ENCODE peak calls at places on chromosome 11, in four cellular contexts. A is H1, Z is mammary epithelial cell, T is PC-3. E is an unnamed sample.

GRCh38 chr11:34468209-34468841 is 29.6 kb downstream of the CAT start:
- DNase-seq in A (peak), Z (peak), T (peak), E (peak)

GRCh38 chr11:21806982-21807749 is 385.7 kb upstream of the ANO5 start:
- DNase-seq in A (no peak), Z (no peak), T (no peak), E (no peak)

GRCh38 chr11:88363566-88364169 is 26.1 kb upstream of the CTSC start:
- DNase-seq in A (no peak), Z (peak), T (peak), E (no peak)

GRCh38 chr11:119396835-119397234 is 15.3 kb upstream of the USP2 start:
- DNase-seq in A (no peak), Z (no peak), T (no peak), E (no peak)

GRCh38 chr11:8290122-8290810 is 26.6 kb upstream of the LMO1 start:
- DNase-seq in A (no peak), Z (no peak), T (no peak), E (no peak)

GRCh38 chr11:69492201-69492991 is 10.9 kb downstream of the LINC01488 start:
- DNase-seq in A (no peak), Z (no peak), T (no peak), E (no peak)

GRCh38 chr11:109668973-109669634 is 247.1 kb downstream of the C11orf87 start:
- DNase-seq in A (no peak), Z (peak), T (no peak), E (no peak)

GRCh38 chr11:121775276-121775675 is 322.5 kb upstream of the SORL1-AS1 start:
- DNase-seq in A (no peak), Z (no peak), T (no peak), E (no peak)

GRCh38 chr11:15883349-15883961 is 472.9 kb downstream of the SOX6 start:
- DNase-seq in A (no peak), Z (no peak), T (no peak), E (no peak)

GRCh38 chr11:6681949-6682348 is 1.2 kb downstream of the MRPL17 start:
- DNase-seq in A (no peak), Z (peak), T (peak), E (no peak)

GRCh38 chr11:85602551-85603218 is 24.5 kb downstream of the DLG2 start:
- DNase-seq in A (no peak), Z (no peak), T (no peak), E (no peak)

GRCh38 chr11:69425444-69425843 is 56.0 kb upstream of the LINC01488 start:
- DNase-seq in A (no peak), Z (no peak), T (no peak), E (no peak)

GRCh38 chr11:122733301-122733686 is 77.8 kb downstream of the UBASH3B start:
- DNase-seq in A (no peak), Z (no peak), T (peak), E (no peak)

GRCh38 chr11:103359221-103359620 is 250.0 kb downstream of the DYNC2H1 start:
- DNase-seq in A (no peak), Z (no peak), T (no peak), E (no peak)

GRCh38 chr11:131858495-131858894 is 488.1 kb downstream of the NTM start:
- DNase-seq in A (no peak), Z (no peak), T (no peak), E (no peak)

GRCh38 chr11:44424841-44425240 is 114.9 kb upstream of the ALX4 start:
- DNase-seq in A (no peak), Z (peak), T (peak), E (no peak)

GRCh38 chr11:24145411-24145810 is 351.4 kb upstream of the LUZP2 start:
- DNase-seq in A (no peak), Z (no peak), T (no peak), E (no peak)

GRCh38 chr11:77474509-77475070 is 696 bp upstream of the PAK1 start:
- DNase-seq in A (no peak), Z (no peak), T (no peak), E (no peak)

GRCh38 chr11:2995091-2995561 is 3.0 kb upstream of the NAP1L4 start:
- DNase-seq in A (no peak), Z (no peak), T (no peak), E (no peak)

GRCh38 chr11:18394928-18395734 is 768 bp downstream of the LDHA start:
- DNase-seq in A (no peak), Z (peak), T (no peak), E (peak)

GRCh38 chr11:118924591-118925585 is 838 bp downstream of the BCL9L start:
- DNase-seq in A (no peak), Z (peak), T (peak), E (peak)

GRCh38 chr11:128328955-128329551 is 258.3 kb downstream of the ETS1 start:
- DNase-seq in A (no peak), Z (no peak), T (no peak), E (no peak)

GRCh38 chr11:114478768-114479167 is 39.5 kb downstream of the REXO2 start:
- DNase-seq in A (no peak), Z (peak), T (peak), E (no peak)

GRCh38 chr11:107359701-107360100 is 97.9 kb downstream of the CWF19L2 start:
- DNase-seq in A (no peak), Z (no peak), T (peak), E (no peak)

GRCh38 chr11:25981998-25982397 is 349.9 kb upstream of the ANO3 start:
- DNase-seq in A (no peak), Z (peak), T (peak), E (peak)

GRCh38 chr11:6812391-6813005 is 13.0 kb upstream of the OR6A2 start:
- DNase-seq in A (no peak), Z (peak), T (peak), E (peak)

GRCh38 chr11:61129608-61130523 is 27.6 kb downstream of the CD5 start:
- DNase-seq in A (peak), Z (peak), T (peak), E (peak)

GRCh38 chr11:116558504-116559252 is 214.1 kb downstream of the BUD13 start:
- DNase-seq in A (no peak), Z (no peak), T (peak), E (no peak)

GRCh38 chr11:134024420-134025085 is 44.3 kb upstream of the JAM3 start:
- DNase-seq in A (no peak), Z (peak), T (peak), E (peak)

GRCh38 chr11:43034341-43034740 is 277.5 kb upstream of the API5 start:
- DNase-seq in A (no peak), Z (no peak), T (no peak), E (no peak)

GRCh38 chr11:28632338-28632737 is 524.1 kb downstream of the METTL15 start:
- DNase-seq in A (no peak), Z (peak), T (peak), E (no peak)

GRCh38 chr11:88179141-88179540 is 3.9 kb upstream of the RAB38 start:
- DNase-seq in A (no peak), Z (peak), T (peak), E (no peak)

GRCh38 chr11:61151545-61152252 is 9.5 kb downstream of the VPS37C start:
- DNase-seq in A (no peak), Z (no peak), T (no peak), E (no peak)

GRCh38 chr11:44243633-44244343 is 66.2 kb downstream of the ALX4 start:
- DNase-seq in A (peak), Z (no peak), T (no peak), E (no peak)

GRCh38 chr11:7490054-7490453 is 4.7 kb downstream of the OLFML1 start:
- DNase-seq in A (no peak), Z (peak), T (peak), E (no peak)

GRCh38 chr11:117972589-117973445 is 13.4 kb upstream of the IL10RA start:
- DNase-seq in A (no peak), Z (no peak), T (peak), E (no peak)

GRCh38 chr11:12725047-12725862 is 51.0 kb downstream of the TEAD1 start:
- DNase-seq in A (no peak), Z (no peak), T (peak), E (no peak)

GRCh38 chr11:12723410-12724297 is 49.4 kb downstream of the TEAD1 start:
- DNase-seq in A (no peak), Z (peak), T (peak), E (no peak)

GRCh38 chr11:12725863-12726666 is 51.8 kb downstream of the TEAD1 start:
- DNase-seq in A (no peak), Z (peak), T (peak), E (no peak)

GRCh38 chr11:12721816-12722604 is 47.8 kb downstream of the TEAD1 start:
- DNase-seq in A (no peak), Z (no peak), T (peak), E (no peak)

GRCh38 chr11:12724301-12725046 is 50.3 kb downstream of the TEAD1 start:
- DNase-seq in A (peak), Z (peak), T (peak), E (no peak)
- H3K4me3 ChIP-seq in A (no peak), Z (peak), T (peak), E (no peak)

GRCh38 chr11:14305649-14306048 is 53.3 kb downstream of the RRAS2 start:
- DNase-seq in A (no peak), Z (no peak), T (no peak), E (no peak)

GRCh38 chr11:14304601-14305000 is 54.4 kb downstream of the RRAS2 start:
- DNase-seq in A (no peak), Z (no peak), T (no peak), E (no peak)

GRCh38 chr11:14300661-14301304 is 58.2 kb downstream of the RRAS2 start:
- DNase-seq in A (peak), Z (peak), T (peak), E (peak)

DNA sequence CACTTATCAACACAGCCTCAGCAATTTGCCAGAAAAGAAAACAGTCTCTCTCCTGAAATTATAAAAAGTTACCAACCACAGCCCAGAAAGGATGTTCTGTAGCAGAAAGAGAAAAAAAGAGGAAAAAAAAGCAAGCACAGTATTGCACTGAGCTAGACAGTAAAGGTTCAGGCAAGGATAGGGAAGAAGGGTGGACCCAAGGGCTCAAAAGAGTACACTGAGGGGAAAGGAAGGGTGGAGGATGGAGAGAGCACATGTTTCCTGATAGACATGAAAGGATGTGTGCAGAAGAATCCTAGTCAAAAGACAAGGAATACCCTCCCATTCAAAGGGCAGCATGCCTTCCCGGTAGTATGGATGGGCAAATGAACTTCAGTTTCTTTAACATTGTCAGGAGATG is 59.1 kb downstream of the RRAS2 start:
- DNase-seq in A (no peak), Z (no peak), T (no peak), E (no peak)
- H3K9ac ChIP-seq in A (no peak), Z (no peak), T (no peak), E (no peak)

DNA sequence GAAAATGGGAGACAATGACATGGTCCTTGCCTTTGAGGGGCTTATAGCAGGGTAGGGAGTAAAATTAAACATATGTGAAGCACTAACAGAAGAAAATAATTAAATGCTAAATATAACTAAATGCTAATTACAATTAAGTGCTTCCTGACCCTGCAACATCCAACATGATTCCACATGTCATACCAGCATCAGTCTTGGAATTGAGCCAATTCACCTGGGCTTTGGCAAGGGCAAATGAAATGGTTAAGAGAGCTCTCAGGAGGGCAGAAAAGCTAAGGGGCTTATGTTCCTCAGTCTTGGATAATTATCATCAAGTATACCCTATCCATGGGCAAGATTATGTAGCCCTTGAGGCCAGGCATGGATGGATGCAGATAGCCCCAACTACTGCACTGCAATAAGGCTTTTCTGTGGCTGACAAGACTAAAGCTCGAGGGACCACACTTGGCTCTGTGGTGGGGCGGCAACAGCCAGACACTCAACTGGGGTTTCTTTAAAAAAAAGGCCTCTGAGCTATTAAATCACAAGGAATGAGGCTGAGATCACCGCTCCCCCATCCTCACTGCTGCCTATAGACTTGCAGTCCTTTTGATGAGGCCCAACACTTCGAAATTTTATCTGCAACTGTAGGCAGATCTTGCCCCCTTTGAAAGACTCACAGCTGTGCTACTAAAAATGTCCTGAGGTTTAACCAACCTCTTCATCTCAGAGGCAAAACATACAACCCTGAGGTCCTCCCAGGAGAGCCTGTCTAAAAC is 39.0 kb downstream of the IL18BP start:
- DNase-seq in A (no peak), Z (peak), T (no peak), E (peak)
- H3K4me3 ChIP-seq in A (no peak), Z (no peak), T (no peak), E (peak)

DNA sequence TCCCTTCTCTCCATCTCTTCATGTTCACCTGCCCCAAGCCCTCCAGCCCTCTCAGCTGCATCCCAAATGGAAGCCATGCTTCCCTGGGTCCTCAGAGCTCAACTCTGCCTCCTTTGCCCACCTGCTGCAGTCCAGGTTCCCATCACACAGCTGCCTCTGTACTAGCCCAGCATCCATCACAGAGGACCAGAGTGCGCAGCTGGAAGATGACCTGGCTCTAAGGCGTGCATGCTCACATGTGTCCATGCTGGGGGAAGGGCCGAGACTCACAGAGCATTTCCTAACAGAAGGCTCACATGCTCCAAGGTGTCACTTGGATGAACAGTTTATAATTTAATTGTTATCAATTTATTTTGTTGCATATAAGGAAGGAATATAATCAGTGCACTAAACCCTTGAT is 180.4 kb upstream of the E2F8 start:
- DNase-seq in A (no peak), Z (no peak), T (no peak), E (no peak)
- H3K9ac ChIP-seq in A (no peak), Z (no peak), T (no peak), E (no peak)

DNA sequence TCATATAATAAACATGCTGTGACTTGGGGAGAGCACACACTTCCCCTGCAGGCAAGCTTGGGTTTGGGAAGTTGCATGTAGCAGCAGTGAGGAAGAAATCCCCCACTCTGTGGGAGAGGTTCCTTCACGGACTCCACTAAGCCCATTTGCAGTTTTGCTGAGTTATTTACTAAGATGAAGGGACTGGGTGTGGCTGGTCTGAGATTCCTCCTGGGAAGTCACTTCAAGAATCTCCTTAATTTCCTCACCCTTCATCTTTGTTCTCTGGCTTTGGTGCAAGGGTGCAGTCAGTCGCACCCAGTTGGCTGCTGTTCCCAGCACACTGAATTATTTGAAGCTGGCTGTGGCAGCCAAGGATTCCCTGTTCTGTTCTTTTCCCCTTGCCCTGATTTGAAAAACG is 104.8 kb downstream of the ARFGAP2 start:
- DNase-seq in A (no peak), Z (peak), T (no peak), E (no peak)
- H3K4me3 ChIP-seq in A (no peak), Z (no peak), T (no peak), E (no peak)

GRCh38 chr11:93271596-93271995 is 58.9 kb upstream of the DEUP1 start:
- DNase-seq in A (no peak), Z (no peak), T (peak), E (no peak)
- H3K9ac ChIP-seq in A (no peak), Z (no peak), T (no peak), E (no peak)

E was measured in Karpas-422.